ENCODE peak calls at places on chromosomes 16 and 17, in ten cellular contexts. One of them, this sample, is unnamed.

GRCh38 chr16:59878479-59878878 is 1144.4 kb upstream of the GOT2 start:
- DNase-seq in breast epithelium: no peak
- DNase-seq in adrenal gland: no peak
- DNase-seq in H1: no peak
- DNase-seq in uterus: no peak
- DNase-seq in endothelial cell of umbilical vein: peak
- DNase-seq in GM12878: no peak
- DNase-seq in sigmoid colon: no peak
- DNase-seq in A549: peak
- DNase-seq in Peyer's patch: no peak
- DNase-seq in this sample: no peak

GRCh38 chr17:67056746-67057490 is 12.6 kb downstream of the CACNG1 start:
- DNase-seq in breast epithelium: peak
- DNase-seq in adrenal gland: no peak
- DNase-seq in H1: no peak
- DNase-seq in uterus: no peak
- DNase-seq in endothelial cell of umbilical vein: no peak
- DNase-seq in GM12878: no peak
- DNase-seq in sigmoid colon: no peak
- DNase-seq in A549: no peak
- DNase-seq in Peyer's patch: no peak
- DNase-seq in this sample: no peak

GRCh38 chr17:81868674-81869220 is 2.4 kb downstream of the ARHGDIA start:
- DNase-seq in breast epithelium: no peak
- DNase-seq in adrenal gland: peak
- DNase-seq in H1: no peak
- DNase-seq in uterus: peak
- DNase-seq in endothelial cell of umbilical vein: no peak
- DNase-seq in GM12878: no peak
- DNase-seq in sigmoid colon: peak
- DNase-seq in A549: peak
- DNase-seq in Peyer's patch: no peak
- DNase-seq in this sample: peak

GRCh38 chr17:47946929-47947397 is 5.6 kb downstream of the PNPO start:
- DNase-seq in breast epithelium: peak
- DNase-seq in adrenal gland: peak
- DNase-seq in H1: peak
- DNase-seq in uterus: peak
- DNase-seq in endothelial cell of umbilical vein: peak
- DNase-seq in GM12878: no peak
- DNase-seq in sigmoid colon: no peak
- DNase-seq in A549: peak
- DNase-seq in Peyer's patch: peak
- DNase-seq in this sample: peak

GRCh38 chr17:83179811-83180210 is 100.4 kb downstream of the METRNL start:
- DNase-seq in breast epithelium: no peak
- DNase-seq in adrenal gland: peak
- DNase-seq in H1: no peak
- DNase-seq in uterus: no peak
- DNase-seq in endothelial cell of umbilical vein: no peak
- DNase-seq in GM12878: no peak
- DNase-seq in sigmoid colon: peak
- DNase-seq in A549: no peak
- DNase-seq in Peyer's patch: peak
- DNase-seq in this sample: no peak

GRCh38 chr17:1762906-1763829 is 1.3 kb downstream of the SERPINF1 start:
- DNase-seq in breast epithelium: no peak
- DNase-seq in adrenal gland: no peak
- DNase-seq in H1: no peak
- DNase-seq in uterus: peak
- DNase-seq in endothelial cell of umbilical vein: no peak
- DNase-seq in GM12878: no peak
- DNase-seq in sigmoid colon: peak
- DNase-seq in A549: no peak
- DNase-seq in Peyer's patch: no peak
- DNase-seq in this sample: no peak

GRCh38 chr17:64992325-64992802 is 64.2 kb downstream of the GNA13 start:
- DNase-seq in breast epithelium: peak
- DNase-seq in adrenal gland: peak
- DNase-seq in H1: no peak
- DNase-seq in uterus: no peak
- DNase-seq in endothelial cell of umbilical vein: no peak
- DNase-seq in GM12878: no peak
- DNase-seq in sigmoid colon: no peak
- DNase-seq in A549: peak
- DNase-seq in Peyer's patch: no peak
- DNase-seq in this sample: peak

GRCh38 chr17:65857713-65858112 is 296.3 kb upstream of the AXIN2 start:
- DNase-seq in breast epithelium: no peak
- DNase-seq in adrenal gland: no peak
- DNase-seq in H1: no peak
- DNase-seq in uterus: no peak
- DNase-seq in endothelial cell of umbilical vein: no peak
- DNase-seq in GM12878: no peak
- DNase-seq in sigmoid colon: no peak
- DNase-seq in A549: no peak
- DNase-seq in Peyer's patch: no peak
- DNase-seq in this sample: no peak

GRCh38 chr17:49437696-49438438 is 23.2 kb upstream of the PHB1 start:
- DNase-seq in breast epithelium: no peak
- DNase-seq in adrenal gland: no peak
- DNase-seq in H1: no peak
- DNase-seq in uterus: no peak
- DNase-seq in endothelial cell of umbilical vein: no peak
- DNase-seq in GM12878: no peak
- DNase-seq in sigmoid colon: no peak
- DNase-seq in A549: no peak
- DNase-seq in Peyer's patch: no peak
- DNase-seq in this sample: no peak

GRCh38 chr17:49438439-49438861 is 23.8 kb upstream of the PHB1 start:
- DNase-seq in breast epithelium: no peak
- DNase-seq in adrenal gland: no peak
- DNase-seq in H1: no peak
- DNase-seq in uterus: no peak
- DNase-seq in endothelial cell of umbilical vein: no peak
- DNase-seq in GM12878: no peak
- DNase-seq in sigmoid colon: no peak
- DNase-seq in A549: no peak
- DNase-seq in Peyer's patch: no peak
- DNase-seq in this sample: no peak

GRCh38 chr17:49439305-49439672 is 24.6 kb upstream of the PHB1 start:
- DNase-seq in breast epithelium: no peak
- DNase-seq in adrenal gland: no peak
- DNase-seq in H1: no peak
- DNase-seq in uterus: no peak
- DNase-seq in endothelial cell of umbilical vein: no peak
- DNase-seq in GM12878: no peak
- DNase-seq in sigmoid colon: no peak
- DNase-seq in A549: no peak
- DNase-seq in Peyer's patch: no peak
- DNase-seq in this sample: no peak

GRCh38 chr17:49439673-49440571 is 25.2 kb upstream of the PHB1 start:
- DNase-seq in breast epithelium: peak
- DNase-seq in adrenal gland: no peak
- DNase-seq in H1: no peak
- DNase-seq in uterus: no peak
- DNase-seq in endothelial cell of umbilical vein: no peak
- DNase-seq in GM12878: no peak
- DNase-seq in sigmoid colon: no peak
- DNase-seq in A549: no peak
- DNase-seq in Peyer's patch: no peak
- DNase-seq in this sample: no peak

DNA sequence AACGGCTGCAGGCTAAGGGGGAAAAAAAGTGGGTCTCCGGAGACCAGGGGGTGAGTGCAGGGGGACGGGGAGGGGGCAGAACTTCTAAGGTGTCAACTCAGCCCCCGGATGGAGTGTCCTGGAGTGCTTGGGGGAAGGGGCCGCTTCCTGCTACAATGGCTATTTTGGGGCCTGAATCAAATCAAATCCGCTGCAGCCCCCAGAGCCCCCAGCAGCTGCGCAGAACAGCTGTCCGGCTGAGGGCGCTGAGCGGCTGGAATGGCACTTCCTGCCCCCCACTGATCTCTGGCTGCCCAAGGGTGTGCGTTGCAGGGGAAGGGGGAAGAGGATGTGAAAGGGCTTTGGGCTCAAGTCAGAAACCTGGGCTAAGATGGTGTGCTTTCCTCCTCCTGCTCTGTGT is 24.2 kb upstream of the PHB1 start:
- DNase-seq in breast epithelium: no peak
- DNase-seq in adrenal gland: no peak
- DNase-seq in H1: no peak
- DNase-seq in uterus: no peak
- DNase-seq in endothelial cell of umbilical vein: no peak
- DNase-seq in GM12878: no peak
- DNase-seq in sigmoid colon: no peak
- DNase-seq in A549: no peak
- DNase-seq in Peyer's patch: no peak
- DNase-seq in this sample: no peak
- H3K4me3 ChIP-seq in breast epithelium: no peak
- H3K4me3 ChIP-seq in adrenal gland: no peak
- H3K4me3 ChIP-seq in H1: peak
- H3K4me3 ChIP-seq in uterus: no peak
- H3K4me3 ChIP-seq in endothelial cell of umbilical vein: no peak
- H3K4me3 ChIP-seq in GM12878: no peak
- H3K4me3 ChIP-seq in sigmoid colon: no peak
- H3K4me3 ChIP-seq in A549: no peak
- H3K4me3 ChIP-seq in Peyer's patch: no peak
- H3K4me3 ChIP-seq in this sample: no peak

DNA sequence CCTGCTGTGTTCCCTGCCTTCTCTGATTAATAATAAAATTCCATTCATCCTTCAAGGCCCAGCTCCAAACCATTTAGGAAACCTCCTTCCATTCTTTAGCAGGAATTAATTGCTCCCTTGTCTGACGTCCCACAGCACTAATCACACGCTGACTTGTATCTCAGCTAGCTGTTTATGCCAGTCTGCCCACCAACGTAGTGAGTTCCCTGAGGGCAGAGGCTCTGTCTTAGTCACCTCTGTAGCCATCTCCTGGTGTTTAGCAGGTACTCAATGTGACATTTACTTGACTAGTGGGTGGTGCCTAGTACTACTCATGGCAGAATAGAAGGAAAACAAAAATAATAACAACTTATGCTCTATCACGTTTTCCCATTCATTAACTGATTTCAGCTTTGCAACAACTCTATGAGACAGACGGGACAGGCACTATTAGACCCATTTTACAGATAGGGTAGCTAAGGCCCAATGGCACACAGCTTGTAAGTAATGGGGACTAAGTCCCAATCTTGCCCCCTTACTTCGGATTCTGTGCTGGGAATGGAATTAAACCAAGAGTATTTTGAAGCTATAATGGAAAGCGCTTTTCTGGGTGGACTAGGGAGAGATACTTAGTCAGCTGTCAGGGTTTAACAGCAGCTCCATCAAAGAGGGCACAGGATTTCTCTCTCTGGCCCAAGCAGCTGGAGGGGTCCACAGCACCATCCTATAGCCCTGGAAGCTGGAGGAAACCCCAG is 931 bp upstream of the WIPF2 start:
- DNase-seq in breast epithelium: no peak
- DNase-seq in adrenal gland: no peak
- DNase-seq in H1: no peak
- DNase-seq in uterus: no peak
- DNase-seq in endothelial cell of umbilical vein: no peak
- DNase-seq in GM12878: no peak
- DNase-seq in sigmoid colon: peak
- DNase-seq in A549: no peak
- DNase-seq in Peyer's patch: no peak
- DNase-seq in this sample: no peak
- H3K27ac ChIP-seq in breast epithelium: peak
- H3K27ac ChIP-seq in adrenal gland: no peak
- H3K27ac ChIP-seq in H1: peak
- H3K27ac ChIP-seq in uterus: peak
- H3K27ac ChIP-seq in endothelial cell of umbilical vein: peak
- H3K27ac ChIP-seq in GM12878: peak
- H3K27ac ChIP-seq in sigmoid colon: peak
- H3K27ac ChIP-seq in A549: peak
- H3K27ac ChIP-seq in Peyer's patch: peak
- H3K27ac ChIP-seq in this sample: no peak

GRCh38 chr17:7686221-7687071 is 844 bp downstream of the TP53 start:
- DNase-seq in breast epithelium: peak
- DNase-seq in adrenal gland: peak
- DNase-seq in H1: no peak
- DNase-seq in uterus: peak
- DNase-seq in endothelial cell of umbilical vein: peak
- DNase-seq in GM12878: peak
- DNase-seq in sigmoid colon: peak
- DNase-seq in A549: peak
- DNase-seq in Peyer's patch: peak
- DNase-seq in this sample: peak

GRCh38 chr17:7687908-7688807 is at the start of gene WRAP53:
- DNase-seq in breast epithelium: peak
- DNase-seq in adrenal gland: peak
- DNase-seq in H1: peak
- DNase-seq in uterus: peak
- DNase-seq in endothelial cell of umbilical vein: peak
- DNase-seq in GM12878: peak
- DNase-seq in sigmoid colon: peak
- DNase-seq in A549: peak
- DNase-seq in Peyer's patch: peak
- DNase-seq in this sample: peak

GRCh38 chr17:7685533-7686220 is 1.6 kb downstream of the TP53 start:
- DNase-seq in breast epithelium: peak
- DNase-seq in adrenal gland: peak
- DNase-seq in H1: no peak
- DNase-seq in uterus: peak
- DNase-seq in endothelial cell of umbilical vein: peak
- DNase-seq in GM12878: no peak
- DNase-seq in sigmoid colon: peak
- DNase-seq in A549: peak
- DNase-seq in Peyer's patch: peak
- DNase-seq in this sample: peak

GRCh38 chr17:7688808-7689316 is 585 bp downstream of the WRAP53 start:
- DNase-seq in breast epithelium: no peak
- DNase-seq in adrenal gland: peak
- DNase-seq in H1: no peak
- DNase-seq in uterus: no peak
- DNase-seq in endothelial cell of umbilical vein: no peak
- DNase-seq in GM12878: no peak
- DNase-seq in sigmoid colon: peak
- DNase-seq in A549: no peak
- DNase-seq in Peyer's patch: no peak
- DNase-seq in this sample: no peak

DNA sequence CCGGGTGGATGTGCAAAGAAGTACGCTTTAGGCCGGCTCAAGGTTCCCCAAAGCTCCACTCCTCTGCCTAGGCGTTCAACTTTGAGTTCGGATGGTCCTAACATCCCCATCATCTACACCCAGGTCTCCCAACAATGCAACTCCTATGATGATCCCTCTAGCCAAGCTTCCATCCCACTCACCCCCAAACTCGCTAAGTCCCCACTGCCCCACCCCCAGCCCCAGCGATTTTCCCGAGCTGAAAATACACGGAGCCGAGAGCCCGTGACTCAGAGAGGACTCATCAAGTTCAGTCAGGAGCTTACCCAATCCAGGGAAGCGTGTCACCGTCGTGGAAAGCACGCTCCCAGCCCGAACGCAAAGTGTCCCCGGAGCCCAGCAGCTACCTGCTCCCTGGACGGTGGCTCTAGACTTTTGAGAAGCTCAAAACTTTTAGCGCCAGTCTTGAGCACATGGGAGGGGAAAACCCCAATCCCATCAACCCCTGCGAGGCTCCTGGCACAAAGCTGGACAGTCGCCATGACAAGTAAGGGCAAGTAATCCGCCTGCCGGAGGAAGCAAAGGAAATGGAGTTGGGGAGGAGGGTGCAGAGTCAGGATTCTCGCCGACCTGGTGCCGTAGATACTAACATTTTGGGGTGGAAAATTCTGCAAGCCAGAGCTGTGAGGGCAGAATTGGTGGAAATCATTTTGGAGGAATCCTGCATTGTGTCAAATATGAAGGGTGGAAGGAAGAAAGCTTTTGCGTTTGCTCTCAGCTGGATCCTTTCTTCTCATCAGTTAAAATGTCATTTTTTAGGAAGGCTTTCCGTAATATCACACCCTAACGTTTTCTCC is at the start of gene TP53:
- DNase-seq in breast epithelium: peak
- DNase-seq in adrenal gland: peak
- DNase-seq in H1: no peak
- DNase-seq in uterus: peak
- DNase-seq in endothelial cell of umbilical vein: peak
- DNase-seq in GM12878: peak
- DNase-seq in sigmoid colon: peak
- DNase-seq in A549: peak
- DNase-seq in Peyer's patch: peak
- DNase-seq in this sample: peak
- TF ChIP-seq POLR2A in breast epithelium: peak
- TF ChIP-seq POLR2A in adrenal gland: peak
- TF ChIP-seq POLR2A in H1: peak
- TF ChIP-seq POLR2A in uterus: peak
- TF ChIP-seq POLR2A in endothelial cell of umbilical vein: peak
- TF ChIP-seq POLR2A in GM12878: peak
- TF ChIP-seq POLR2A in sigmoid colon: peak
- TF ChIP-seq POLR2A in A549: peak
- TF ChIP-seq POLR2A in Peyer's patch: peak
- TF ChIP-seq POLR2A in this sample: peak

DNA sequence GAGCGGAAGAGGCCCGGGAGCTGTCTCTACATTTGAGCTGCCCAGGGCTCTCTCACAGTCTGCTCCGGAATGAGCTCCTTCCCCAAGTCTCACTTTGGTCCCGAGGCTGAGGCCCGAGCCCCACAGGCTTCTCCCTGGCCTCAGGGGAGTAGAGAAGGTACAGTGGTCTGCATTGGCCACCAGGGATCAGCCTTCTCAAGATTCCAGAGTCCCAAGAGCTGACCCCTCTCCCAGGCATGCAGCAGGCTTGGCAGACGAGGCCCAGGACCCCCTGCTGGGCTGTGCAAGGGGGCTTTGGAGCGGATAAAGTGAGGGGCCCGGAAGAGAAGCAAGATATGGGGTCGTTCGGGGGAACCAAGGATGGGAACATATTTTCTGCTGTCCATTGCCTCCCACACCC is 3.1 kb downstream of the PRSS27 start:
- DNase-seq in breast epithelium: no peak
- DNase-seq in adrenal gland: no peak
- DNase-seq in H1: no peak
- DNase-seq in uterus: no peak
- DNase-seq in endothelial cell of umbilical vein: no peak
- DNase-seq in GM12878: no peak
- DNase-seq in sigmoid colon: no peak
- DNase-seq in A549: no peak
- DNase-seq in Peyer's patch: no peak
- DNase-seq in this sample: no peak
- H3K4me3 ChIP-seq in breast epithelium: no peak
- H3K4me3 ChIP-seq in adrenal gland: no peak
- H3K4me3 ChIP-seq in H1: no peak
- H3K4me3 ChIP-seq in uterus: no peak
- H3K4me3 ChIP-seq in endothelial cell of umbilical vein: no peak
- H3K4me3 ChIP-seq in GM12878: no peak
- H3K4me3 ChIP-seq in sigmoid colon: no peak
- H3K4me3 ChIP-seq in A549: no peak
- H3K4me3 ChIP-seq in Peyer's patch: no peak
- H3K4me3 ChIP-seq in this sample: no peak